ENCODE peak calls at places on chromosomes 3 and 15, in seven cellular contexts. X is IMR-90, H is ovary, B is A549, Q is suprapubic skin, L is brain microvascular endothelial cell, S is heart left ventricle. D is an unnamed sample.

GRCh38 chr3:12622335-12622734 is 41.6 kb downstream of the RAF1 start:
- DNase-seq in X (no peak), L (no peak), Q (no peak), B (no peak), H (no peak), S (no peak), D (no peak)

GRCh38 chr3:155605571-155605970 is 139.3 kb downstream of the PLCH1 start:
- DNase-seq in X (no peak), L (no peak), H (no peak), Q (no peak), S (no peak), B (no peak), D (no peak)

GRCh38 chr3:146160964-146161724 is at the start of gene PLOD2:
- DNase-seq in B (peak), S (peak), L (peak), X (peak), H (peak), Q (peak), D (peak)

GRCh38 chr15:73140154-73140553 is 87.9 kb downstream of the NEO1 start:
- DNase-seq in H (no peak), B (no peak), S (no peak), X (no peak), L (no peak), Q (no peak), D (no peak)

GRCh38 chr15:79523266-79523665 is 91.1 kb downstream of the MINAR1 start:
- DNase-seq in H (no peak), Q (no peak), L (no peak), X (no peak), S (no peak), B (no peak), D (no peak)

GRCh38 chr3:114452176-114452744 is 158.4 kb downstream of the TIGIT start:
- DNase-seq in B (no peak), L (no peak), X (peak), Q (no peak), S (no peak), H (no peak), D (no peak)

GRCh38 chr3:72259755-72260589 is 475.0 kb upstream of the PROK2 start:
- DNase-seq in X (no peak), Q (no peak), L (no peak), H (no peak), S (no peak), B (no peak), D (no peak)

GRCh38 chr15:95448531-95449210 is 881.8 kb upstream of the NR2F2 start:
- DNase-seq in X (peak), L (peak), H (no peak), Q (no peak), B (no peak), S (no peak), D (no peak)

GRCh38 chr3:109050591-109051167 is 67.3 kb downstream of the MORC1 start:
- DNase-seq in X (peak), Q (no peak), H (no peak), B (peak), S (no peak), L (peak), D (peak)

GRCh38 chr3:72380193-72380592 is 468.1 kb downstream of the SHQ1 start:
- DNase-seq in L (peak), H (no peak), S (no peak), X (peak), B (no peak), Q (no peak), D (no peak)

DNA sequence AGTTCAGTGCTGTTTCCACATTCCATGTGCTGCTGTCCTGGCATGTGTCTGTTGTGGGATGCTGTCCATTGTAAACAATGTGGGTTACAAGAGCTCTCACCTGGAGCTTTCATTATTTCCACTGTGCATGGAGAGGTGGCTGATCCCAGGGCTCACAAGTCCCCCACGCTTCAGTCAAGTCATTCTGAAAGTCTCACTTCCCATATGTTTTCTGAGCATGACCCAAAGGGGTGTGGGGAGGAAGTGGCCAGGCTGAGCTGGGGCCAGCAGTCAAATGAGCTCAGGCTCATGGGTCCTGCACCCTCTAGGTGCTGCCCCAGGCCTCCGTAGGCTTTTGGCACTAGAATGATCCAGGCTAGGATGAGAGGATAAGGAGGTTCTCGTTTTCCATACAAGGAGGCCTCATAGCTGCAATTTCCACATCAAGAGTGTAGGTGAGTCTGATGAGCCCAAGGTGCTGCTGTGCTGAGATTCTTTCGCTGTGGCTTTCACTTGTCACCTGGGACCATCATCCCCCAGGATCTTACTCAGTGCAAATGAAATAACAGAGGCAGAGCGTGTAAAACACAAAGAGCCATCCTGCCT is 22.0 kb downstream of the STARD5 start:
- DNase-seq in H (no peak), B (no peak), Q (no peak), L (no peak), X (no peak), S (peak), D (peak)
- H3K27ac ChIP-seq in H (no peak), B (no peak), Q (peak), L (no peak), X (no peak), S (no peak), D (peak)

GRCh38 chr3:52043750-52044149 is 12.6 kb downstream of the DUSP7 start:
- DNase-seq in H (no peak), Q (no peak), B (no peak), X (no peak), S (no peak), L (no peak), D (no peak)
- H3K27ac ChIP-seq in H (no peak), Q (no peak), B (no peak), X (no peak), S (no peak), L (no peak), D (no peak)

DNA sequence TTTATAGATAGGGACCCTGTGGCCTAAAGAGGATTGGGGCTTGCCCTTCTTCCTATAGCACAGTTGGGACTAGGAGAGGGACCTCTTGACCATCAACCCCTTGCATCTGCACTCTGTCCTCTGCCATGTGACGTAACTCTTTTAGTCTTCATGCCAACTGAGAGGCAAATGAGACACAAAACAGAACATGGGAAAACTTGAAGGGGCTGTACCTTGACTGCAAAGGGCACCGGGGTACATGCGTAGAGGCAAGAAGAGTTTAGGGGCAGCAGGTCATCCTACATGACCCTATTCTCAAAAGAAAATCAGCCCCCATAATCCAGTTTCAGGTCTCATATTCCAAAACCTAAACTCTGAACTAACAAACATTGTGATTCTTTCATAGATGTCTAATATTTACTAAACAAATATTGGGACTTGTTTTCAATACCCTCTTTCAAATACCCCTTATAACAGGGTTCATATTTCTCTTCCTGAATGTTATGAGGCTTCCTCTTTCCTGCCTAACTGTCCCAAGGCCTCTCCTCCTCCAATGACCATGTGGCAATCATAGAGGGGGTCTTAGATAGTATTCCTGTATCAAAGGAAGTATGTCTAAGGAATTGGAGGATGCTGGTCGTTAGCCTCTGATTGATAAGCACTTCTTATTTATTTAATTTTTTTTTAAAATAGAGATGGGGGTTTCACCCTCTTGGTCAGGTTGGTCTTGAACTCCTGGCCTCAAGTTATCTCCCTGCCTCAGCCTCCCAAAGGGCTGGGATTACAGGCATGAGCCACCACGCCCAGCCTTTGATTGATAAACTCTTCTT is 20.6 kb downstream of the ACKR2 start:
- DNase-seq in X (no peak), B (no peak), H (no peak), L (no peak), S (no peak), Q (no peak), D (no peak)
- H3K27ac ChIP-seq in X (no peak), B (no peak), H (no peak), L (no peak), S (no peak), Q (no peak), D (peak)

DNA sequence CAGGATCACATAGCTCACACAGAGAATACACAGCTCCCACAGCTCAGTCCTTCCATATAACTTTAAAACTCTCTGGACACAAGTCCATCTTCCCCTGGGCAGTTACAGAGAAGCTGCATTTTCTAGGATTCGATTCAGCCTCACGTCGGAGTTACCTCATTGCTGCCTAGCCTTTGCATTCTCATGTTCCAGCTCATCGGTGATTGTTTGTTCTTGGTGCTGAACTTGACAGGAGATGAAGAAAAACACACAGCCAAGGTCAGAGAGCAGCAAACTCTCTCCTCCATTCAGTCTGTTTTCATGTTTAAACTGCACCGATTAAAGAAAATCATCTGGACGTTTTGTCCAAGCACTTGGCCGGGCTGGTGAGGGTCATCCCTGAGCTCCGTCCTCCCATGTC is 375.5 kb upstream of the CFAP20DC start:
- DNase-seq in L (peak), S (no peak), X (peak), Q (no peak), B (peak), H (no peak), D (no peak)
- H3K27ac ChIP-seq in L (peak), S (no peak), X (peak), Q (no peak), B (no peak), H (no peak), D (no peak)

DNA sequence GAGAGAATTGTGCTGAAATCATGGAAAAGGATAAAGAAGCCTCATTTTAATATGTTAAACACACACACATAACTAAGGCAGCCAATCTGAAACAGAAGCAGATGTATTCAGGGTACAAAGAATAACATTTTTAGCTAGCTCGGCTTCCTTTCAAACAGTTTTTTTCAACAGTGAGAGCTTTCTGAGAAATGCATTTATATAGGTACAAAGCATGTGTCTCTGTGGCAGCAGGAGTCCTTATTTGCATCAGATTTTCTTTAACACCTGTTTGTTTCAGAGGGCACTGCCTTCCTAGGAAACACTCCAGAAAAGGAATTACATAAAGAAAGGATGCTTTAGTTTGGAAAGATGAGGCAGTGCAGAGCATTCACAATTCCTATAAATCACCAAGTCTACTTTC is 275.7 kb downstream of the GAP43 start:
- DNase-seq in X (no peak), Q (no peak), B (no peak), S (no peak), L (no peak), H (no peak), D (no peak)
- H3K27ac ChIP-seq in X (no peak), Q (no peak), B (no peak), S (no peak), L (no peak), H (no peak), D (no peak)

GRCh38 chr15:71623111-71623510 is 187.2 kb upstream of the NR2E3 start:
- DNase-seq in Q (no peak), B (no peak), L (no peak), X (no peak), S (no peak), H (no peak), D (no peak)
- H3K27ac ChIP-seq in Q (no peak), B (no peak), L (no peak), X (no peak), S (no peak), H (no peak), D (no peak)

DNA sequence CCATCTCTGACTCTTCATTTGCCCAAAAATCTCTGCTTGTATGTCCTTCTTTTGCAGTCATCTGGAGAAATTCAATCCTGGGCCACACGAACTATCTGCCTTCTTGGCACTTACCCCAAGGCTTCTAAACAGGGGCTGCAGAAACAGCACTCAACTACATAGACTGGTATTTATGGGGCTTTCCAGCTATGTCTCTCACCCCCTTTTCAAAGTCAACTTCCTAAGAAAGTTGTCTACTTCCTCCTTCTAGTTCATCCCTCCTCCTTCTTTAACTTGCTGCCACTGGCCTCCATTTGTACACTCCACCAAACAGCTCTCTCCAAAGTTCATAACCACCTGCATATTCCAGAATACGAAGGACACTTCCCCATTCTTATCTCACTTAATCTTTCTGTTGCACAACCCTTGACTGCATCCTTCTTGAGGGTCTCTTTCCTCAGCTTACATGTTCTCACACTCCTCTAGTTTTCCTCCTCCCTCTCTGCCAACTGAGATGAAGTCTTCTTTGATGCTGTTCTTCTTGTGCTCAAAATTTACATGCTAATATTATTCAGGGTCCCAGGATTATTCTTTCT is 55.2 kb downstream of the PLD1 start:
- DNase-seq in Q (no peak), H (no peak), B (no peak), L (no peak), X (no peak), S (no peak), D (no peak)
- H3K27ac ChIP-seq in Q (no peak), H (no peak), B (no peak), L (no peak), X (no peak), S (no peak), D (no peak)

GRCh38 chr3:31851278-31851677 is 129.8 kb downstream of the OSBPL10 start:
- DNase-seq in S (no peak), H (no peak), L (no peak), B (no peak), Q (no peak), X (no peak), D (no peak)

GRCh38 chr3:31848163-31848848 is 132.8 kb downstream of the OSBPL10 start:
- DNase-seq in S (no peak), X (no peak), Q (no peak), B (no peak), H (no peak), L (no peak), D (no peak)

GRCh38 chr3:31847760-31848159 is 133.3 kb downstream of the OSBPL10 start:
- DNase-seq in L (no peak), B (no peak), X (no peak), H (no peak), S (no peak), Q (no peak), D (no peak)

GRCh38 chr3:31853580-31853979 is 127.5 kb downstream of the OSBPL10 start:
- DNase-seq in L (no peak), B (no peak), S (no peak), H (no peak), Q (no peak), X (no peak), D (peak)

DNA sequence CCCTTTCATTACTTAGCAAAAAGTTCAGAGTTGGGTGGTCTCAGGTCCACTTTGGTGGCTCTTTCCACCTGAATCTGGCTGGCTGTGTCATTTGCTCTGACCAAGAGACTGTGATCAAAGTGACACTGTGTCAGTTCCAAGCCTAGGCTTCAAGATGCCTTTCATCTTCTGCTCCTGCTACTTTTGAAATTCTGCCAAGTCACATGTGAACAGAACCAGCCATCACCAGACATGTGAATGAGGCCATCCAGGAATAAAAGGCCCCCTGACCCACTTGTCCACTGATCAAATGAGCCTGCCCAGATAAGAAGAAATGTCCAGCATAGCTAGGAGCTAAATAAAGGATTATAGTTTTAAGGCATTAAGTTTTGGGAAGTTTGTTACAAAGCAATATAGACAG is 132.1 kb downstream of the OSBPL10 start:
- DNase-seq in X (no peak), H (no peak), Q (no peak), B (no peak), S (no peak), L (no peak), D (no peak)
- H3K27ac ChIP-seq in X (no peak), H (no peak), Q (no peak), B (no peak), S (no peak), L (no peak), D (no peak)

D was measured in transverse colon.